ENCODE peak calls at places on chromosomes 13 and 19, in nine cellular contexts. D is pancreas, O is bronchial epithelial cell, X is ascending aorta, C is iPS DF 6.9, N is adrenal gland, Z is Peyer's patch, Q is mesenchymal stem cell, Y is OCI-LY7. H is an unnamed sample.

GRCh38 chr13:97259787-97260641 is 37.9 kb downstream of the MBNL2 start:
- DNase-seq in D (peak; percentile 43), O (peak; percentile 58), X (no peak), C (no peak), N (peak; percentile 53), Z (no peak), Q (peak; percentile 93), Y (no peak), H (no peak)

GRCh38 chr13:34103854-34104253 is 285.9 kb downstream of the RFC3 start:
- DNase-seq in D (no peak), O (no peak), X (no peak), C (no peak), N (no peak), Z (no peak), Q (no peak), Y (no peak), H (no peak)

GRCh38 chr19:50669319-50670101 is 20.3 kb downstream of the C19orf81 start:
- DNase-seq in D (peak; percentile 32), O (no peak), X (no peak), C (no peak), N (no peak), Z (no peak), Q (no peak), Y (peak; percentile 47), H (peak; percentile 33)

GRCh38 chr13:50589139-50589538 is 254.4 kb downstream of the DLEU7 start:
- DNase-seq in D (no peak), O (peak; percentile 91), X (no peak), C (no peak), N (peak; percentile 31), Z (no peak), Q (peak; percentile 84), Y (no peak), H (peak; percentile 68)

GRCh38 chr13:46552888-46553520 is at the start of gene LRCH1:
- DNase-seq in D (peak; percentile 77), O (peak; percentile 61), X (peak; percentile 94), C (no peak), N (peak; percentile 88), Z (peak; percentile 87), Q (peak; percentile 94), Y (peak; percentile 89), H (peak; percentile 74)

GRCh38 chr13:78598382-78598781 is 5.0 kb downstream of the POU4F1 start:
- DNase-seq in D (no peak), O (no peak), X (no peak), C (no peak), N (no peak), Z (no peak), Q (no peak), Y (no peak), H (no peak)

GRCh38 chr13:23851106-23851505 is 38.1 kb downstream of the MIPEP start:
- DNase-seq in D (no peak), O (peak; percentile 64), X (no peak), C (no peak), N (no peak), Z (no peak), Q (no peak), Y (no peak), H (no peak)

GRCh38 chr13:60448907-60449510 is 52.0 kb downstream of the TDRD3 start:
- DNase-seq in D (peak; percentile 15), O (peak; percentile 63), X (no peak), C (peak; percentile 29), N (peak; percentile 29), Z (no peak), Q (peak; percentile 50), Y (peak; percentile 38), H (peak; percentile 46)

GRCh38 chr19:676343-677105 is at the start of gene FSTL3:
- DNase-seq in D (peak; percentile 38), O (no peak), X (no peak), C (no peak), N (peak; percentile 54), Z (no peak), Q (peak; percentile 27), Y (no peak), H (no peak)

GRCh38 chr19:678791-679388 is 2.7 kb downstream of the FSTL3 start:
- DNase-seq in D (no peak), O (no peak), X (no peak), C (no peak), N (peak; percentile 42), Z (no peak), Q (peak; percentile 12), Y (no peak), H (no peak)

GRCh38 chr19:677201-677600 is 1.0 kb downstream of the FSTL3 start:
- DNase-seq in D (peak; percentile 65), O (peak; percentile 67), X (peak; percentile 96), C (no peak), N (peak; percentile 88), Z (no peak), Q (peak; percentile 88), Y (no peak), H (no peak)

GRCh38 chr19:676007-676342 is 217 bp upstream of the FSTL3 start:
- DNase-seq in D (no peak), O (no peak), X (no peak), C (no peak), N (no peak), Z (no peak), Q (no peak), Y (no peak), H (no peak)

DNA sequence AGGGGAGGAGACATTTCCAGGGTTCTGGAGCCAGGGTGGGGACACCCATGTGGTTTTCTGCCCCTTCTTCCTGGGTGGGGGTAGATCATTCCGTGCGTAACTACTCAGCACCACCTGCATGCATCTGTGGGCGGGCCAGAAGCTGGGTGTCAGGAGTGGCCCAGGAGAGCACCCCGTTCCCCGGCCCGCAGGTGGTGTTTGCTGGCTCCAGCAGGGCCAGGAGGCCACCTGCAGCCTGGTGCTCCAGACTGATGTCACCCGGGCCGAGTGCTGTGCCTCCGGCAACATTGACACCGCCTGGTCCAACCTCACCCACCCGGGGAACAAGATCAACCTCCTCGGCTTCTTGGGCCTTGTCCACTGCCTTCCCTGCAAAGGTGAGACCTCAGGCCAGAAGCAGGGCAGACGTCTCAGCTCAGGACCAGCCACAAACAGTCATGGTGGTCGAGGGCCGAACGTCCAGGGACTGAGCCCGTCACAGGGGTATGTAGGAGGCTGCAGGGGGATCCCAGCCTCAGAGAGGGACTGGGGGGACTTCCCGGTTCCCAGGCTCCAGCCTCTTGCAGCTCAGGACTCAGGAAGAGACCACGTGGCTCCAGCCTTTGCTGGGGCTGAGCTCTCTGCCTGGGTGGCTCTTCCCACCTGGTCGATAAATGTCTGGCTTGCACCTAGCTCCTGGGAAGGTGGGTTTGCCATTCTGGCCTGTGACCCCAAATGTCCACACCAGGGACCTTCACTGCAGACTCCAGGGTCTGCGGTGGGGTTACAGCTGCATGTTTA is 1.6 kb downstream of the FSTL3 start:
- DNase-seq in D (peak; percentile 34), O (peak; percentile 61), X (no peak), C (no peak), N (peak; percentile 42), Z (no peak), Q (peak; percentile 64), Y (peak; percentile 42), H (no peak)
- H3K4me3 ChIP-seq in D (no peak overlapping the region), O (peak overlapping the region; percentile 48), X (peak overlapping the region; percentile 88), C (no peak overlapping the region), N (no peak overlapping the region), Z (peak overlapping the region; percentile 50), Q (no peak overlapping the region), Y (no peak overlapping the region), H (no peak overlapping the region)

DNA sequence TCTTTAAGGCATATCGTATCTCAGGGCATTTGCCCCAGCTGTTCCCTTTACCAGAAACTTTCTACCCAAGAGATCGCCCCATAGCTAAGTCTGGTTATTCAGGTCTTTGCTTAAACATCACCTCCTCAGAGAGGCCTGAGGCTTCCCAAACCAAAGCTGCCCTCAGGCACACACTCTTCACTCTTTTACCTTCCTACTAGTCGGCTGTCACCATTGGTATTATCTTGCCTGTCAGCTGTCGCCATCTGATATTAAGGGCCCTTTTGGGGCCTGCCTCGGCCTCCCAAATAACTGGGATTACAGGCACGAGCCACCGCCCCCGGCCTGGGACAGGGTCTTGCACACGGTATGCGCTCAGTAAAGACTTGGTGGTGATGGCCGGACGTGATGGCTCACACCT is 1.0 kb downstream of the GADD45GIP1 start:
- DNase-seq in D (no peak), O (no peak), X (no peak), C (no peak), N (no peak), Z (no peak), Q (no peak), Y (no peak), H (no peak)
- H3K4me3 ChIP-seq in D (peak overlapping the region; percentile 96), O (peak overlapping the region; percentile 64), X (peak overlapping the region; percentile 80), C (peak overlapping the region; percentile 99), N (peak overlapping the region; percentile 91), Z (peak overlapping the region; percentile 99), Q (peak overlapping the region; percentile 92), Y (peak overlapping the region; percentile 78), H (peak overlapping the region; percentile 96)

GRCh38 chr19:51971624-51972023 is 15.0 kb downstream of the ZNF350 start:
- DNase-seq in D (no peak), O (no peak), X (no peak), C (no peak), N (no peak), Z (no peak), Q (peak; percentile 41), Y (peak; percentile 55), H (no peak)

GRCh38 chr19:51978882-51979281 is 7.8 kb downstream of the ZNF350 start:
- DNase-seq in D (no peak), O (no peak), X (no peak), C (no peak), N (no peak), Z (no peak), Q (no peak), Y (no peak), H (no peak)

GRCh38 chr19:51980116-51980736 is 6.4 kb downstream of the ZNF350 start:
- DNase-seq in D (no peak), O (peak; percentile 38), X (no peak), C (no peak), N (no peak), Z (no peak), Q (no peak), Y (no peak), H (no peak)

GRCh38 chr19:51977346-51977745 is 9.3 kb downstream of the ZNF350 start:
- DNase-seq in D (no peak), O (no peak), X (no peak), C (no peak), N (no peak), Z (no peak), Q (no peak), Y (no peak), H (no peak)

GRCh38 chr19:51976852-51977251 is 9.8 kb downstream of the ZNF350 start:
- DNase-seq in D (no peak), O (no peak), X (no peak), C (no peak), N (no peak), Z (no peak), Q (no peak), Y (no peak), H (no peak)
- H3K4me3 ChIP-seq in D (no peak overlapping the region), O (no peak overlapping the region), X (no peak overlapping the region), C (no peak overlapping the region), N (no peak overlapping the region), Z (no peak overlapping the region), Q (no peak overlapping the region), Y (no peak overlapping the region), H (no peak overlapping the region)

DNA sequence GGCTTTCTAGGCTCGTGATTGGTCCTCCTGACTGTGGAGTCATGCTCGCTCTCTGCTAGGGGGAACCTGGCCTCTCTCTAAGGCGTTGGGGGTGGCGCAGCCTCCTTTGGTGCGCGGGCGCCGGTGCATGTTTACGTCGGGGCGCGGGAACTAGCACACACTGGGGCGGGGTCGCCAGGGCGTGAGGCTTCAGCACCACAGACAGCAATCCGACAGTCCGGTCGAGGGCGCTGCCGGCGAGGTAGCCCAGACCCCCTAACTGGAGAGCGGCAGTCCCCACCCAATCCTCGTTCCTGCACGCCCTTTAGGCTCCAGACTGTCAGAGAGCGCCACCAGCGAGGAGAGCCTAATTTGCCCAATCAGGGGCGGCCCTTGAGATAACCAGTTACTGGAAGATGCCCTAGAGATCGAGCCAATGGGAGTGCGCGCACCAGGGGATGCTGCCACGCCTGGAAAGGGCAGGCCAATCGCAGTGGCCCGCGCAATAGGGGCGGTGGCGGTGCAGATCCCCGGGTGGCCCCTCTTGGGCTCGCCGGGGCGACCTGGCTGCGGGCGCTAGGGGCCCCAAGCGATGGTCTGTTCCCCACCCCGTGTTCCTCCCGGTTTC is 1.0 kb upstream of the ELAVL3 start:
- DNase-seq in D (peak; percentile 37), O (peak; percentile 65), X (peak; percentile 79), C (no peak), N (peak; percentile 63), Z (peak; percentile 60), Q (peak; percentile 85), Y (peak; percentile 93), H (peak; percentile 94)
- H3K4me3 ChIP-seq in D (no peak overlapping the region), O (peak overlapping the region; percentile 26), X (peak overlapping the region; percentile 44), C (peak overlapping the region; percentile 12), N (no peak overlapping the region), Z (peak overlapping the region; percentile 43), Q (no peak overlapping the region), Y (peak overlapping the region; percentile 65), H (peak overlapping the region; percentile 48)